ENCODE peak calls at places on chromosomes 11 and 22, in seven cellular contexts. One of them, this sample, is unnamed.

GRCh38 chr11:46363031-46363407 is 15.8 kb downstream of the DGKZ start:
- DNase-seq in neural progenitor cell: no peak
- DNase-seq in activated T-helper 9 cell treated with anti-CD3 and anti-CD28 coated beads, Interleukin-2, amount 50 U/mL, for 16 hours: no peak
- DNase-seq in AG10803: peak; percentile 58
- DNase-seq in CD4-positive, CD25-positive, alpha-beta regulatory T cell: no peak
- DNase-seq in cardiac muscle cell: peak; percentile 78
- DNase-seq in activated T-cell treated with anti-CD3 and anti-CD28 coated beads, Interleukin-2, amount 50 U/mL, for 72 hours: no peak
- DNase-seq in this sample: peak; percentile 46

GRCh38 chr22:27870234-27871191 is 48.5 kb downstream of the PITPNB start:
- DNase-seq in activated T-helper 9 cell treated with anti-CD3 and anti-CD28 coated beads, Interleukin-2, amount 50 U/mL, for 16 hours: no peak
- DNase-seq in neural progenitor cell: no peak
- DNase-seq in activated T-cell treated with anti-CD3 and anti-CD28 coated beads, Interleukin-2, amount 50 U/mL, for 72 hours: no peak
- DNase-seq in CD4-positive, CD25-positive, alpha-beta regulatory T cell: no peak
- DNase-seq in cardiac muscle cell: no peak
- DNase-seq in AG10803: no peak
- DNase-seq in this sample: no peak

GRCh38 chr11:9687736-9688494 is 24.0 kb downstream of the SWAP70 start:
- DNase-seq in neural progenitor cell: no peak
- DNase-seq in cardiac muscle cell: peak; percentile 60
- DNase-seq in activated T-cell treated with anti-CD3 and anti-CD28 coated beads, Interleukin-2, amount 50 U/mL, for 72 hours: no peak
- DNase-seq in activated T-helper 9 cell treated with anti-CD3 and anti-CD28 coated beads, Interleukin-2, amount 50 U/mL, for 16 hours: no peak
- DNase-seq in AG10803: peak; percentile 37
- DNase-seq in CD4-positive, CD25-positive, alpha-beta regulatory T cell: no peak
- DNase-seq in this sample: peak; percentile 53

GRCh38 chr11:75735181-75735845 is 17.7 kb downstream of the MOGAT2 start:
- DNase-seq in AG10803: no peak
- DNase-seq in cardiac muscle cell: no peak
- DNase-seq in CD4-positive, CD25-positive, alpha-beta regulatory T cell: no peak
- DNase-seq in activated T-cell treated with anti-CD3 and anti-CD28 coated beads, Interleukin-2, amount 50 U/mL, for 72 hours: no peak
- DNase-seq in activated T-helper 9 cell treated with anti-CD3 and anti-CD28 coated beads, Interleukin-2, amount 50 U/mL, for 16 hours: no peak
- DNase-seq in neural progenitor cell: no peak
- DNase-seq in this sample: no peak

GRCh38 chr11:73252577-73253191 is 19.5 kb upstream of the P2RY6 start:
- DNase-seq in cardiac muscle cell: no peak
- DNase-seq in AG10803: no peak
- DNase-seq in neural progenitor cell: peak; percentile 42
- DNase-seq in activated T-helper 9 cell treated with anti-CD3 and anti-CD28 coated beads, Interleukin-2, amount 50 U/mL, for 16 hours: no peak
- DNase-seq in CD4-positive, CD25-positive, alpha-beta regulatory T cell: no peak
- DNase-seq in activated T-cell treated with anti-CD3 and anti-CD28 coated beads, Interleukin-2, amount 50 U/mL, for 72 hours: no peak
- DNase-seq in this sample: peak; percentile 13

GRCh38 chr11:57357310-57357709 is 19.2 kb downstream of the P2RX3 start:
- DNase-seq in activated T-cell treated with anti-CD3 and anti-CD28 coated beads, Interleukin-2, amount 50 U/mL, for 72 hours: no peak
- DNase-seq in activated T-helper 9 cell treated with anti-CD3 and anti-CD28 coated beads, Interleukin-2, amount 50 U/mL, for 16 hours: no peak
- DNase-seq in CD4-positive, CD25-positive, alpha-beta regulatory T cell: no peak
- DNase-seq in cardiac muscle cell: no peak
- DNase-seq in AG10803: no peak
- DNase-seq in neural progenitor cell: no peak
- DNase-seq in this sample: no peak

GRCh38 chr11:107043242-107043991 is 25.1 kb upstream of the GUCY1A2 start:
- DNase-seq in neural progenitor cell: no peak
- DNase-seq in activated T-cell treated with anti-CD3 and anti-CD28 coated beads, Interleukin-2, amount 50 U/mL, for 72 hours: no peak
- DNase-seq in activated T-helper 9 cell treated with anti-CD3 and anti-CD28 coated beads, Interleukin-2, amount 50 U/mL, for 16 hours: no peak
- DNase-seq in cardiac muscle cell: peak; percentile 95
- DNase-seq in CD4-positive, CD25-positive, alpha-beta regulatory T cell: no peak
- DNase-seq in AG10803: peak; percentile 96
- DNase-seq in this sample: no peak

GRCh38 chr22:26432619-26433311 is 3.7 kb downstream of the ASPHD2 start:
- DNase-seq in activated T-helper 9 cell treated with anti-CD3 and anti-CD28 coated beads, Interleukin-2, amount 50 U/mL, for 16 hours: no peak
- DNase-seq in cardiac muscle cell: no peak
- DNase-seq in neural progenitor cell: no peak
- DNase-seq in CD4-positive, CD25-positive, alpha-beta regulatory T cell: no peak
- DNase-seq in activated T-cell treated with anti-CD3 and anti-CD28 coated beads, Interleukin-2, amount 50 U/mL, for 72 hours: no peak
- DNase-seq in AG10803: no peak
- DNase-seq in this sample: no peak

GRCh38 chr11:72776844-72777754 is 16.7 kb downstream of the STARD10 start:
- DNase-seq in activated T-helper 9 cell treated with anti-CD3 and anti-CD28 coated beads, Interleukin-2, amount 50 U/mL, for 16 hours: no peak
- DNase-seq in AG10803: no peak
- DNase-seq in activated T-cell treated with anti-CD3 and anti-CD28 coated beads, Interleukin-2, amount 50 U/mL, for 72 hours: no peak
- DNase-seq in cardiac muscle cell: no peak
- DNase-seq in neural progenitor cell: no peak
- DNase-seq in CD4-positive, CD25-positive, alpha-beta regulatory T cell: no peak
- DNase-seq in this sample: peak; percentile 72

GRCh38 chr11:34685864-34686263 is 65.0 kb downstream of the EHF start:
- DNase-seq in CD4-positive, CD25-positive, alpha-beta regulatory T cell: no peak
- DNase-seq in activated T-cell treated with anti-CD3 and anti-CD28 coated beads, Interleukin-2, amount 50 U/mL, for 72 hours: no peak
- DNase-seq in cardiac muscle cell: no peak
- DNase-seq in AG10803: no peak
- DNase-seq in activated T-helper 9 cell treated with anti-CD3 and anti-CD28 coated beads, Interleukin-2, amount 50 U/mL, for 16 hours: no peak
- DNase-seq in neural progenitor cell: no peak
- DNase-seq in this sample: no peak

GRCh38 chr11:133402551-133402950 is 129.8 kb downstream of the OPCML start:
- DNase-seq in activated T-cell treated with anti-CD3 and anti-CD28 coated beads, Interleukin-2, amount 50 U/mL, for 72 hours: no peak
- DNase-seq in activated T-helper 9 cell treated with anti-CD3 and anti-CD28 coated beads, Interleukin-2, amount 50 U/mL, for 16 hours: no peak
- DNase-seq in CD4-positive, CD25-positive, alpha-beta regulatory T cell: no peak
- DNase-seq in AG10803: no peak
- DNase-seq in neural progenitor cell: no peak
- DNase-seq in cardiac muscle cell: no peak
- DNase-seq in this sample: no peak

GRCh38 chr22:49752598-49753091 is 75.0 kb downstream of the BRD1 start:
- DNase-seq in activated T-cell treated with anti-CD3 and anti-CD28 coated beads, Interleukin-2, amount 50 U/mL, for 72 hours: no peak
- DNase-seq in activated T-helper 9 cell treated with anti-CD3 and anti-CD28 coated beads, Interleukin-2, amount 50 U/mL, for 16 hours: no peak
- DNase-seq in AG10803: no peak
- DNase-seq in CD4-positive, CD25-positive, alpha-beta regulatory T cell: no peak
- DNase-seq in cardiac muscle cell: no peak
- DNase-seq in neural progenitor cell: no peak
- DNase-seq in this sample: no peak

GRCh38 chr11:104892723-104893511 is 5.3 kb downstream of the CASP12 start:
- DNase-seq in activated T-helper 9 cell treated with anti-CD3 and anti-CD28 coated beads, Interleukin-2, amount 50 U/mL, for 16 hours: no peak
- DNase-seq in AG10803: peak; percentile 18
- DNase-seq in neural progenitor cell: no peak
- DNase-seq in cardiac muscle cell: peak; percentile 19
- DNase-seq in activated T-cell treated with anti-CD3 and anti-CD28 coated beads, Interleukin-2, amount 50 U/mL, for 72 hours: no peak
- DNase-seq in CD4-positive, CD25-positive, alpha-beta regulatory T cell: no peak
- DNase-seq in this sample: no peak

GRCh38 chr11:8369592-8370205 is 106.0 kb upstream of the LMO1 start:
- DNase-seq in neural progenitor cell: no peak
- DNase-seq in CD4-positive, CD25-positive, alpha-beta regulatory T cell: no peak
- DNase-seq in activated T-cell treated with anti-CD3 and anti-CD28 coated beads, Interleukin-2, amount 50 U/mL, for 72 hours: no peak
- DNase-seq in activated T-helper 9 cell treated with anti-CD3 and anti-CD28 coated beads, Interleukin-2, amount 50 U/mL, for 16 hours: no peak
- DNase-seq in AG10803: no peak
- DNase-seq in cardiac muscle cell: no peak
- DNase-seq in this sample: no peak

GRCh38 chr11:57303990-57304579 is 20.7 kb downstream of the TNKS1BP1 start:
- DNase-seq in AG10803: peak; percentile 40
- DNase-seq in CD4-positive, CD25-positive, alpha-beta regulatory T cell: no peak
- DNase-seq in cardiac muscle cell: peak; percentile 50
- DNase-seq in neural progenitor cell: no peak
- DNase-seq in activated T-helper 9 cell treated with anti-CD3 and anti-CD28 coated beads, Interleukin-2, amount 50 U/mL, for 16 hours: no peak
- DNase-seq in activated T-cell treated with anti-CD3 and anti-CD28 coated beads, Interleukin-2, amount 50 U/mL, for 72 hours: no peak
- DNase-seq in this sample: no peak

GRCh38 chr22:48236261-48236660 is 1473.8 kb downstream of the TBC1D22A start:
- DNase-seq in neural progenitor cell: no peak
- DNase-seq in activated T-cell treated with anti-CD3 and anti-CD28 coated beads, Interleukin-2, amount 50 U/mL, for 72 hours: no peak
- DNase-seq in cardiac muscle cell: no peak
- DNase-seq in AG10803: no peak
- DNase-seq in activated T-helper 9 cell treated with anti-CD3 and anti-CD28 coated beads, Interleukin-2, amount 50 U/mL, for 16 hours: no peak
- DNase-seq in CD4-positive, CD25-positive, alpha-beta regulatory T cell: no peak
- DNase-seq in this sample: peak; percentile 15

GRCh38 chr11:44550123-44550522 is 15.3 kb upstream of the CD82 start:
- DNase-seq in activated T-helper 9 cell treated with anti-CD3 and anti-CD28 coated beads, Interleukin-2, amount 50 U/mL, for 16 hours: no peak
- DNase-seq in CD4-positive, CD25-positive, alpha-beta regulatory T cell: no peak
- DNase-seq in cardiac muscle cell: no peak
- DNase-seq in activated T-cell treated with anti-CD3 and anti-CD28 coated beads, Interleukin-2, amount 50 U/mL, for 72 hours: no peak
- DNase-seq in AG10803: no peak
- DNase-seq in neural progenitor cell: no peak
- DNase-seq in this sample: no peak

GRCh38 chr11:11821899-11822298 is 19.9 kb upstream of the USP47 start:
- DNase-seq in AG10803: no peak
- DNase-seq in cardiac muscle cell: no peak
- DNase-seq in activated T-cell treated with anti-CD3 and anti-CD28 coated beads, Interleukin-2, amount 50 U/mL, for 72 hours: no peak
- DNase-seq in activated T-helper 9 cell treated with anti-CD3 and anti-CD28 coated beads, Interleukin-2, amount 50 U/mL, for 16 hours: no peak
- DNase-seq in neural progenitor cell: no peak
- DNase-seq in CD4-positive, CD25-positive, alpha-beta regulatory T cell: no peak
- DNase-seq in this sample: no peak

GRCh38 chr22:49936018-49936972 is 17.9 kb downstream of the CRELD2 start:
- DNase-seq in CD4-positive, CD25-positive, alpha-beta regulatory T cell: peak; percentile 88
- DNase-seq in cardiac muscle cell: peak; percentile 92
- DNase-seq in neural progenitor cell: peak; percentile 52
- DNase-seq in activated T-helper 9 cell treated with anti-CD3 and anti-CD28 coated beads, Interleukin-2, amount 50 U/mL, for 16 hours: peak; percentile 95
- DNase-seq in AG10803: peak; percentile 70
- DNase-seq in activated T-cell treated with anti-CD3 and anti-CD28 coated beads, Interleukin-2, amount 50 U/mL, for 72 hours: peak; percentile 99
- DNase-seq in this sample: peak; percentile 95

GRCh38 chr11:85955531-85955930 is 100.3 kb downstream of the CCDC83 start:
- DNase-seq in AG10803: peak; percentile 87
- DNase-seq in activated T-helper 9 cell treated with anti-CD3 and anti-CD28 coated beads, Interleukin-2, amount 50 U/mL, for 16 hours: no peak
- DNase-seq in neural progenitor cell: no peak
- DNase-seq in CD4-positive, CD25-positive, alpha-beta regulatory T cell: no peak
- DNase-seq in activated T-cell treated with anti-CD3 and anti-CD28 coated beads, Interleukin-2, amount 50 U/mL, for 72 hours: no peak
- DNase-seq in cardiac muscle cell: peak; percentile 85
- DNase-seq in this sample: no peak

GRCh38 chr11:92424281-92424680 is 199.7 kb downstream of the FAT3 start:
- DNase-seq in AG10803: peak; percentile 88
- DNase-seq in cardiac muscle cell: peak; percentile 14
- DNase-seq in activated T-cell treated with anti-CD3 and anti-CD28 coated beads, Interleukin-2, amount 50 U/mL, for 72 hours: no peak
- DNase-seq in CD4-positive, CD25-positive, alpha-beta regulatory T cell: no peak
- DNase-seq in neural progenitor cell: no peak
- DNase-seq in activated T-helper 9 cell treated with anti-CD3 and anti-CD28 coated beads, Interleukin-2, amount 50 U/mL, for 16 hours: no peak
- DNase-seq in this sample: no peak

GRCh38 chr11:2180775-2181370 is 9.3 kb upstream of the TH start:
- DNase-seq in activated T-helper 9 cell treated with anti-CD3 and anti-CD28 coated beads, Interleukin-2, amount 50 U/mL, for 16 hours: no peak
- DNase-seq in cardiac muscle cell: no peak
- DNase-seq in neural progenitor cell: no peak
- DNase-seq in AG10803: no peak
- DNase-seq in CD4-positive, CD25-positive, alpha-beta regulatory T cell: no peak
- DNase-seq in activated T-cell treated with anti-CD3 and anti-CD28 coated beads, Interleukin-2, amount 50 U/mL, for 72 hours: no peak
- DNase-seq in this sample: no peak

GRCh38 chr22:45029501-45029900 is 19.7 kb upstream of the PHF21B start:
- DNase-seq in AG10803: no peak
- DNase-seq in CD4-positive, CD25-positive, alpha-beta regulatory T cell: no peak
- DNase-seq in neural progenitor cell: no peak
- DNase-seq in cardiac muscle cell: no peak
- DNase-seq in activated T-cell treated with anti-CD3 and anti-CD28 coated beads, Interleukin-2, amount 50 U/mL, for 72 hours: no peak
- DNase-seq in activated T-helper 9 cell treated with anti-CD3 and anti-CD28 coated beads, Interleukin-2, amount 50 U/mL, for 16 hours: no peak
- DNase-seq in this sample: no peak

GRCh38 chr11:3129591-3130268 is 35.4 kb downstream of the OSBPL5 start:
- DNase-seq in neural progenitor cell: no peak
- DNase-seq in activated T-helper 9 cell treated with anti-CD3 and anti-CD28 coated beads, Interleukin-2, amount 50 U/mL, for 16 hours: no peak
- DNase-seq in activated T-cell treated with anti-CD3 and anti-CD28 coated beads, Interleukin-2, amount 50 U/mL, for 72 hours: no peak
- DNase-seq in cardiac muscle cell: no peak
- DNase-seq in AG10803: no peak
- DNase-seq in CD4-positive, CD25-positive, alpha-beta regulatory T cell: no peak
- DNase-seq in this sample: no peak

GRCh38 chr22:43734370-43735005 is 77.6 kb downstream of the EFCAB6 start:
- DNase-seq in activated T-cell treated with anti-CD3 and anti-CD28 coated beads, Interleukin-2, amount 50 U/mL, for 72 hours: no peak
- DNase-seq in activated T-helper 9 cell treated with anti-CD3 and anti-CD28 coated beads, Interleukin-2, amount 50 U/mL, for 16 hours: no peak
- DNase-seq in cardiac muscle cell: no peak
- DNase-seq in neural progenitor cell: no peak
- DNase-seq in AG10803: no peak
- DNase-seq in CD4-positive, CD25-positive, alpha-beta regulatory T cell: no peak
- DNase-seq in this sample: no peak

GRCh38 chr11:74532496-74533246 is 39.1 kb upstream of the LIPT2 start:
- DNase-seq in cardiac muscle cell: no peak
- DNase-seq in activated T-cell treated with anti-CD3 and anti-CD28 coated beads, Interleukin-2, amount 50 U/mL, for 72 hours: no peak
- DNase-seq in AG10803: no peak
- DNase-seq in CD4-positive, CD25-positive, alpha-beta regulatory T cell: no peak
- DNase-seq in neural progenitor cell: no peak
- DNase-seq in activated T-helper 9 cell treated with anti-CD3 and anti-CD28 coated beads, Interleukin-2, amount 50 U/mL, for 16 hours: no peak
- DNase-seq in this sample: no peak

GRCh38 chr11:20353829-20354434 is 9.6 kb upstream of the HTATIP2 start:
- DNase-seq in activated T-cell treated with anti-CD3 and anti-CD28 coated beads, Interleukin-2, amount 50 U/mL, for 72 hours: peak; percentile 19
- DNase-seq in neural progenitor cell: peak; percentile 75
- DNase-seq in AG10803: peak; percentile 36
- DNase-seq in CD4-positive, CD25-positive, alpha-beta regulatory T cell: no peak
- DNase-seq in cardiac muscle cell: peak; percentile 64
- DNase-seq in activated T-helper 9 cell treated with anti-CD3 and anti-CD28 coated beads, Interleukin-2, amount 50 U/mL, for 16 hours: no peak
- DNase-seq in this sample: peak; percentile 29

GRCh38 chr11:105713106-105713505 is 103.2 kb downstream of the GRIA4 start:
- DNase-seq in cardiac muscle cell: no peak
- DNase-seq in neural progenitor cell: no peak
- DNase-seq in AG10803: no peak
- DNase-seq in activated T-cell treated with anti-CD3 and anti-CD28 coated beads, Interleukin-2, amount 50 U/mL, for 72 hours: no peak
- DNase-seq in activated T-helper 9 cell treated with anti-CD3 and anti-CD28 coated beads, Interleukin-2, amount 50 U/mL, for 16 hours: no peak
- DNase-seq in CD4-positive, CD25-positive, alpha-beta regulatory T cell: no peak
- DNase-seq in this sample: no peak

GRCh38 chr11:17197431-17197898 is 10.3 kb downstream of the PIK3C2A start:
- DNase-seq in cardiac muscle cell: no peak
- DNase-seq in activated T-helper 9 cell treated with anti-CD3 and anti-CD28 coated beads, Interleukin-2, amount 50 U/mL, for 16 hours: no peak
- DNase-seq in neural progenitor cell: no peak
- DNase-seq in activated T-cell treated with anti-CD3 and anti-CD28 coated beads, Interleukin-2, amount 50 U/mL, for 72 hours: no peak
- DNase-seq in AG10803: no peak
- DNase-seq in CD4-positive, CD25-positive, alpha-beta regulatory T cell: no peak
- DNase-seq in this sample: no peak

GRCh38 chr22:42473484-42474193 is 41.4 kb upstream of the NFAM1 start:
- DNase-seq in AG10803: peak; percentile 68
- DNase-seq in activated T-cell treated with anti-CD3 and anti-CD28 coated beads, Interleukin-2, amount 50 U/mL, for 72 hours: no peak
- DNase-seq in cardiac muscle cell: peak; percentile 77
- DNase-seq in neural progenitor cell: peak; percentile 74
- DNase-seq in activated T-helper 9 cell treated with anti-CD3 and anti-CD28 coated beads, Interleukin-2, amount 50 U/mL, for 16 hours: no peak
- DNase-seq in CD4-positive, CD25-positive, alpha-beta regulatory T cell: no peak
- DNase-seq in this sample: no peak

GRCh38 chr22:49603016-49603415 is 224.7 kb downstream of the BRD1 start:
- DNase-seq in neural progenitor cell: no peak
- DNase-seq in activated T-cell treated with anti-CD3 and anti-CD28 coated beads, Interleukin-2, amount 50 U/mL, for 72 hours: no peak
- DNase-seq in activated T-helper 9 cell treated with anti-CD3 and anti-CD28 coated beads, Interleukin-2, amount 50 U/mL, for 16 hours: no peak
- DNase-seq in AG10803: no peak
- DNase-seq in CD4-positive, CD25-positive, alpha-beta regulatory T cell: no peak
- DNase-seq in cardiac muscle cell: no peak
- DNase-seq in this sample: no peak

GRCh38 chr11:68821670-68822069 is 20.0 kb downstream of the CPT1A start:
- DNase-seq in cardiac muscle cell: no peak
- DNase-seq in activated T-helper 9 cell treated with anti-CD3 and anti-CD28 coated beads, Interleukin-2, amount 50 U/mL, for 16 hours: no peak
- DNase-seq in activated T-cell treated with anti-CD3 and anti-CD28 coated beads, Interleukin-2, amount 50 U/mL, for 72 hours: no peak
- DNase-seq in CD4-positive, CD25-positive, alpha-beta regulatory T cell: no peak
- DNase-seq in neural progenitor cell: peak; percentile 22
- DNase-seq in AG10803: no peak
- DNase-seq in this sample: no peak

GRCh38 chr11:74057251-74058151 is 48.6 kb upstream of the UCP3 start:
- DNase-seq in CD4-positive, CD25-positive, alpha-beta regulatory T cell: no peak
- DNase-seq in activated T-cell treated with anti-CD3 and anti-CD28 coated beads, Interleukin-2, amount 50 U/mL, for 72 hours: no peak
- DNase-seq in neural progenitor cell: no peak
- DNase-seq in AG10803: peak; percentile 31
- DNase-seq in activated T-helper 9 cell treated with anti-CD3 and anti-CD28 coated beads, Interleukin-2, amount 50 U/mL, for 16 hours: no peak
- DNase-seq in cardiac muscle cell: peak; percentile 50
- DNase-seq in this sample: no peak